ENCODE peak calls at places on chromosomes 5 and 9, in six cellular contexts. S is LoVo; V is NAMALWA; G is A172; A is RPMI8226; H is activated naive CD8-positive, alpha-beta T cell treated with anti-CD3 and anti-CD28 coated beads for 36 hours. K is an unnamed sample.

GRCh38 chr5:76590027-76590426 is 33.2 kb downstream of the F2RL2 start:
- DNase-seq in S (no peak), V (no peak), G (no peak), A (peak), H (no peak), K (no peak)

GRCh38 chr9:69028754-69029153 is 6.8 kb upstream of the FXN start:
- DNase-seq in S (no peak), V (no peak), G (no peak), A (peak), H (peak), K (no peak)

GRCh38 chr9:108645520-108645919 is 210.3 kb downstream of the ACTL7B start:
- DNase-seq in S (no peak), V (no peak), G (no peak), A (no peak), H (no peak), K (no peak)

GRCh38 chr5:147406636-147407035 is 103.2 kb downstream of the DPYSL3 start:
- DNase-seq in S (no peak), V (no peak), G (no peak), A (no peak), H (no peak), K (no peak)

GRCh38 chr5:95821110-95822021 is 1.2 kb downstream of the GLRX start:
- DNase-seq in S (no peak), V (peak), G (no peak), A (peak), H (no peak), K (no peak)

GRCh38 chr5:6745706-6746217 is 32.5 kb downstream of the TENT4A start:
- DNase-seq in S (peak), V (peak), G (peak), A (peak), H (no peak), K (peak)

GRCh38 chr9:6779417-6780241 is 21.9 kb downstream of the KDM4C start:
- DNase-seq in S (peak), V (no peak), G (peak), A (no peak), H (no peak), K (no peak)

GRCh38 chr5:73299017-73299630 is 126.1 kb downstream of the TMEM174 start:
- DNase-seq in S (peak), V (no peak), G (no peak), A (peak), H (peak), K (no peak)

GRCh38 chr5:174419523-174420132 is 304.8 kb upstream of the MSX2 start:
- DNase-seq in S (peak), V (peak), G (peak), A (peak), H (peak), K (peak)

GRCh38 chr5:54226215-54226614 is 84.2 kb downstream of the ARL15 start:
- DNase-seq in S (no peak), V (no peak), G (no peak), A (no peak), H (no peak), K (no peak)

GRCh38 chr5:78364005-78364404 is 3.6 kb downstream of the SCAMP1 start:
- DNase-seq in S (no peak), V (peak), G (no peak), A (no peak), H (no peak), K (no peak)

GRCh38 chr9:22425551-22425950 is 21.1 kb upstream of the DMRTA1 start:
- DNase-seq in S (no peak), V (no peak), G (no peak), A (no peak), H (no peak), K (no peak)

GRCh38 chr5:83538788-83539535 is 67.4 kb downstream of the VCAN start:
- DNase-seq in S (no peak), V (no peak), G (no peak), A (peak), H (no peak), K (no peak)

GRCh38 chr5:139064613-139065012 is 133.6 kb downstream of the SIL1 start:
- DNase-seq in S (peak), V (no peak), G (no peak), A (no peak), H (no peak), K (no peak)

GRCh38 chr5:93164690-93165089 is 416.3 kb downstream of the NR2F1-AS1 start:
- DNase-seq in S (no peak), V (no peak), G (peak), A (peak), H (no peak), K (peak)

GRCh38 chr9:101311759-101312420 is 72.9 kb downstream of the BAAT start:
- DNase-seq in S (peak), V (peak), G (peak), A (peak), H (peak), K (peak)

GRCh38 chr9:109812818-109813281 is 32.9 kb downstream of the PALM2AKAP2 start:
- DNase-seq in S (no peak), V (no peak), G (peak), A (no peak), H (no peak), K (no peak)

GRCh38 chr9:34059954-34060353 is 11.3 kb upstream of the UBAP2 start:
- DNase-seq in S (no peak), V (no peak), G (no peak), A (no peak), H (no peak), K (no peak)

GRCh38 chr9:8268216-8268878 is 468.8 kb upstream of the DMAC1 start:
- DNase-seq in S (no peak), V (no peak), G (no peak), A (no peak), H (no peak), K (no peak)

GRCh38 chr5:76542887-76543690 is 80.1 kb downstream of the F2RL2 start:
- DNase-seq in S (no peak), V (no peak), G (no peak), A (no peak), H (peak), K (no peak)

GRCh38 chr5:132011561-132012384 is at the start of gene ACSL6:
- DNase-seq in S (peak), V (no peak), G (no peak), A (no peak), H (peak), K (no peak)

K was measured in NCI-H460.